ENCODE peak calls at places on chromosomes 1 and 21, in ten cellular contexts. J, G, O, N, E, F, A, S, P and V are unnamed samples.

GRCh38 chr1:171984850-171985485 is 143.7 kb downstream of the DNM3 start:
- DNase-seq in N (no peak), G (peak; percentile 49), F (peak; percentile 40), P (no peak), A (no peak), J (no peak), E (no peak), S (no peak), O (no peak), V (no peak)

GRCh38 chr1:92538048-92538412 is 51.3 kb upstream of the GFI1 start:
- DNase-seq in S (no peak), O (no peak), E (no peak), A (no peak), J (no peak), P (no peak), G (peak; percentile 5), F (no peak), N (no peak), V (no peak)

GRCh38 chr21:45267390-45267760 is 20.3 kb downstream of the POFUT2 start:
- DNase-seq in J (no peak), E (peak; percentile 61), G (no peak), A (no peak), N (no peak), P (peak; percentile 30), S (no peak), F (no peak), O (no peak), V (peak; percentile 33)

GRCh38 chr1:67532452-67533216 is 102.4 kb upstream of the SERBP1 start:
- DNase-seq in E (no peak), P (no peak), G (peak; percentile 91), J (peak; percentile 42), O (peak; percentile 73), A (no peak), S (peak; percentile 60), N (peak; percentile 22), F (peak; percentile 73), V (no peak)

GRCh38 chr1:18198240-18198639 is 90.6 kb downstream of the IGSF21 start:
- DNase-seq in E (no peak), G (no peak), J (no peak), S (no peak), A (no peak), P (no peak), F (no peak), O (no peak), N (no peak), V (no peak)

GRCh38 chr1:45065083-45065482 is 53.0 kb downstream of the UROD start:
- DNase-seq in P (no peak), O (no peak), N (no peak), F (no peak), S (no peak), G (no peak), E (no peak), A (no peak), J (no peak), V (no peak)

GRCh38 chr1:24254783-24255182 is 64.4 kb upstream of the GRHL3 start:
- DNase-seq in P (no peak), S (no peak), A (no peak), O (no peak), G (no peak), J (no peak), N (no peak), F (no peak), E (no peak), V (no peak)

GRCh38 chr21:17925000-17925610 is 105.9 kb upstream of the C21orf91 start:
- DNase-seq in N (peak; percentile 41), E (no peak), P (no peak), A (no peak), S (peak; percentile 66), J (peak; percentile 63), G (peak; percentile 54), O (peak; percentile 68), F (peak; percentile 76), V (no peak)

GRCh38 chr1:174174461-174175329 is 15.4 kb downstream of the RABGAP1L start:
- DNase-seq in S (no peak), J (no peak), F (no peak), E (no peak), G (no peak), O (no peak), P (no peak), A (no peak), N (no peak), V (no peak)

GRCh38 chr1:91862120-91862519 is 23.8 kb downstream of the TGFBR3 start:
- DNase-seq in N (no peak), E (no peak), J (no peak), O (no peak), A (no peak), P (no peak), F (no peak), G (no peak), S (no peak), V (no peak)

GRCh38 chr21:44794031-44794374 is 7.6 kb downstream of the UBE2G2 start:
- DNase-seq in E (no peak), O (no peak), J (no peak), P (no peak), A (no peak), F (no peak), S (no peak), G (no peak), N (no peak), V (no peak)

GRCh38 chr21:42771503-42771805 is 107.9 kb downstream of the WDR4 start:
- DNase-seq in S (no peak), J (no peak), A (no peak), F (no peak), O (no peak), G (no peak), P (no peak), E (no peak), N (no peak), V (peak; percentile 65)

GRCh38 chr1:172917972-172918371 is 132.8 kb downstream of the TNFSF18 start:
- DNase-seq in G (peak; percentile 98), E (no peak), P (peak; percentile 74), A (no peak), S (no peak), O (peak; percentile 94), F (no peak), N (no peak), J (no peak), V (no peak)

GRCh38 chr1:157992813-157993178 is 649 bp upstream of the KIRREL1 start:
- DNase-seq in S (peak; percentile 41), E (no peak), G (no peak), A (no peak), J (no peak), N (no peak), O (no peak), F (no peak), P (no peak), V (no peak)

GRCh38 chr1:54289061-54289938 is 89.3 kb downstream of the MRPL37 start:
- DNase-seq in E (no peak), J (no peak), O (no peak), N (no peak), P (no peak), F (no peak), S (no peak), A (no peak), G (peak; percentile 28), V (peak; percentile 66)
- H3K4me1 ChIP-seq in E (peaks cover 62% of the 10 kb centered on the region), J (peaks cover 90% of the 10 kb centered on the region), O (peaks cover 13% of the 10 kb centered on the region), N (peaks cover 83% of the 10 kb centered on the region), P (peaks cover 10% of the 10 kb centered on the region), F (peaks cover 4% of the 10 kb centered on the region), S (peaks cover 94% of the 10 kb centered on the region), A (peaks cover 38% of the 10 kb centered on the region), G (peaks cover 27% of the 10 kb centered on the region), V (peaks cover 50% of the 10 kb centered on the region)

DNA sequence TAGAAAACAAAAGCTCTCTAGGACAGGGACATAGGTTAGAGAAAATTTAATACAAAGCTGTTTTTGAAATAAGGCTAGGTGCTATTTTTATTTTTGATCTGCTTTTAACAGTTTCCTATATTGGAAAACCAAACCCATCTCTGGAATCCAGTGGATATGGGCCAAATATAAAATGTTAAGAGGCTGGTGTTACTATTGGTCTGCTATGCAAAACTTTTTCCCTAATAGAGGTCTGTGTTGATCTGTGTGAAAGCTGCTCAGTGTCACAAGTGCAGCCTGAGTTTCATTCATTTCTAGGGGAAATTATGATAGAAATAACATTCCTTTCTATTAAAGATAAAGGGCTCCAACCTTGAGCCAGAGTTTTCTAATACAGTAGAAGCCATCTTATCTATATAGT is 116.4 kb downstream of the OLFML2B start:
- DNase-seq in G (no peak), P (no peak), F (no peak), E (no peak), S (no peak), J (no peak), A (no peak), O (no peak), N (no peak), V (no peak)
- TF ChIP-seq CTCF in G (no peak), P (no peak), F (no peak), E (no peak), S (no peak), J (no peak), A (no peak), O (no peak), N (no peak), V (no peak)

GRCh38 chr1:2311184-2312032 is 79.9 kb downstream of the MORN1 start:
- DNase-seq in E (no peak), F (peak; percentile 68), O (peak; percentile 12), G (peak; percentile 58), A (peak; percentile 68), S (no peak), N (no peak), J (no peak), P (no peak), V (no peak)

GRCh38 chr1:2312589-2313301 is 78.6 kb downstream of the MORN1 start:
- DNase-seq in S (no peak), J (no peak), N (no peak), F (no peak), P (no peak), E (no peak), A (no peak), G (no peak), O (no peak), V (no peak)

GRCh38 chr1:2308844-2309243 is 80.7 kb downstream of the SKI start:
- DNase-seq in F (no peak), G (no peak), N (no peak), J (no peak), O (no peak), A (no peak), E (no peak), P (no peak), S (no peak), V (no peak)

GRCh38 chr1:2312196-2312588 is 79.2 kb downstream of the MORN1 start:
- DNase-seq in A (no peak), G (no peak), N (no peak), O (no peak), S (no peak), J (no peak), F (no peak), E (no peak), P (no peak), V (no peak)

GRCh38 chr1:2310332-2311183 is 80.8 kb downstream of the MORN1 start:
- DNase-seq in G (no peak), S (no peak), A (no peak), E (no peak), O (no peak), P (no peak), J (no peak), N (no peak), F (no peak), V (no peak)
- H3K4me1 ChIP-seq in G (peaks cover 24% of the 10 kb centered on the region), S (peaks cover 58% of the 10 kb centered on the region), A (peaks cover 34% of the 10 kb centered on the region), E (peaks cover 53% of the 10 kb centered on the region), O (peaks cover 4% of the 10 kb centered on the region), P (no peaks in the 10 kb centered on the region), J (peaks cover 56% of the 10 kb centered on the region), N (peaks cover 51% of the 10 kb centered on the region), F (peaks cover 3% of the 10 kb centered on the region), V (no peaks in the 10 kb centered on the region)

DNA sequence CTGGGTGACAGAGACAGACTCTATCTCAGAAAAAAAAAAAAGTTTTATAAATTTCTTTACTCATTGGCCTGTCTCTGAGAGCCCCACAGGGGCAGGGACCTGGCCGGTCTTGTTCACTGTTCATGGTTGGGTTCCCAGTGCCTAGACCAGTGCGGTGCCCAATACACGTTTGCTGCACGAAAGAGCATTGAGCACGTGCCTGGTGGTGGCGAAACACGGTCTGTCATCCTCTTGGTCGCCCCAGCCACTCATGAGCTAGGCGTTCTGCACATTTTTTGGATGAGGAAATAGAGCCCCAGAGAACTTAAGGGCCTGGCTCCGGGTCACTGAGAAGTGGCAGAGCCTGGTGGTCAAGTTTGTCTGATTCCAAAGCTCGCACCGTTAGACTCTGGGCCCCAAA is 18.7 kb upstream of the EPHA8 start:
- DNase-seq in F (no peak), N (no peak), E (no peak), G (no peak), S (no peak), P (no peak), A (no peak), O (no peak), J (no peak), V (no peak)
- TF ChIP-seq CTCF in F (no peak), N (no peak), E (no peak), G (no peak), S (no peak), P (no peak), A (no peak), O (no peak), J (no peak), V (no peak)